ENCODE peak calls at places on chromosomes 11 and 22, in nine cellular contexts. One of them, this sample, is unnamed.

GRCh38 chr11:125728969-125729368 is 17.1 kb upstream of the PATE1 start:
- DNase-seq in cardiac septum: no peak
- DNase-seq in activated T-cell treated with anti-CD3 and anti-CD28 coated beads, Interleukin-2, amount 50 U/mL, for 24 hours: no peak
- DNase-seq in activated gamma-delta T cell treated with Interleukin-2 at 50 U/mL for 16 hours: no peak
- DNase-seq in GM23248: no peak
- DNase-seq in T-helper 9 cell: no peak
- DNase-seq in neuronal stem cell: no peak
- DNase-seq in erythroblast: no peak
- DNase-seq in smooth muscle cell of the brain vasculature: no peak
- DNase-seq in this sample: no peak

GRCh38 chr22:27238935-27239510 is 562.5 kb downstream of the MN1 start:
- DNase-seq in cardiac septum: peak; percentile 92
- DNase-seq in activated T-cell treated with anti-CD3 and anti-CD28 coated beads, Interleukin-2, amount 50 U/mL, for 24 hours: no peak
- DNase-seq in activated gamma-delta T cell treated with Interleukin-2 at 50 U/mL for 16 hours: no peak
- DNase-seq in GM23248: peak; percentile 94
- DNase-seq in T-helper 9 cell: no peak
- DNase-seq in neuronal stem cell: no peak
- DNase-seq in erythroblast: no peak
- DNase-seq in smooth muscle cell of the brain vasculature: peak; percentile 70
- DNase-seq in this sample: peak; percentile 65

GRCh38 chr22:16972311-16972710 is 35.7 kb downstream of the GAB4 start:
- DNase-seq in cardiac septum: no peak
- DNase-seq in activated T-cell treated with anti-CD3 and anti-CD28 coated beads, Interleukin-2, amount 50 U/mL, for 24 hours: no peak
- DNase-seq in activated gamma-delta T cell treated with Interleukin-2 at 50 U/mL for 16 hours: no peak
- DNase-seq in GM23248: no peak
- DNase-seq in T-helper 9 cell: no peak
- DNase-seq in neuronal stem cell: no peak
- DNase-seq in erythroblast: no peak
- DNase-seq in smooth muscle cell of the brain vasculature: no peak
- DNase-seq in this sample: no peak

GRCh38 chr11:74863410-74863809 is 85.5 kb downstream of the XRRA1 start:
- DNase-seq in cardiac septum: no peak
- DNase-seq in activated T-cell treated with anti-CD3 and anti-CD28 coated beads, Interleukin-2, amount 50 U/mL, for 24 hours: no peak
- DNase-seq in activated gamma-delta T cell treated with Interleukin-2 at 50 U/mL for 16 hours: no peak
- DNase-seq in GM23248: no peak
- DNase-seq in T-helper 9 cell: no peak
- DNase-seq in neuronal stem cell: no peak
- DNase-seq in erythroblast: no peak
- DNase-seq in smooth muscle cell of the brain vasculature: no peak
- DNase-seq in this sample: no peak

GRCh38 chr11:106152013-106152412 is 74.6 kb downstream of the AASDHPPT start:
- DNase-seq in cardiac septum: no peak
- DNase-seq in activated T-cell treated with anti-CD3 and anti-CD28 coated beads, Interleukin-2, amount 50 U/mL, for 24 hours: no peak
- DNase-seq in activated gamma-delta T cell treated with Interleukin-2 at 50 U/mL for 16 hours: no peak
- DNase-seq in GM23248: peak; percentile 62
- DNase-seq in T-helper 9 cell: no peak
- DNase-seq in neuronal stem cell: no peak
- DNase-seq in erythroblast: no peak
- DNase-seq in smooth muscle cell of the brain vasculature: no peak
- DNase-seq in this sample: no peak

GRCh38 chr22:25666308-25666707 is 75.7 kb upstream of the MYO18B start:
- DNase-seq in cardiac septum: peak; percentile 83
- DNase-seq in activated T-cell treated with anti-CD3 and anti-CD28 coated beads, Interleukin-2, amount 50 U/mL, for 24 hours: no peak
- DNase-seq in activated gamma-delta T cell treated with Interleukin-2 at 50 U/mL for 16 hours: no peak
- DNase-seq in GM23248: no peak
- DNase-seq in T-helper 9 cell: no peak
- DNase-seq in neuronal stem cell: no peak
- DNase-seq in erythroblast: no peak
- DNase-seq in smooth muscle cell of the brain vasculature: no peak
- DNase-seq in this sample: no peak

GRCh38 chr11:12618743-12619540 is 55.3 kb upstream of the TEAD1 start:
- DNase-seq in cardiac septum: no peak
- DNase-seq in activated T-cell treated with anti-CD3 and anti-CD28 coated beads, Interleukin-2, amount 50 U/mL, for 24 hours: no peak
- DNase-seq in activated gamma-delta T cell treated with Interleukin-2 at 50 U/mL for 16 hours: no peak
- DNase-seq in GM23248: peak; percentile 30
- DNase-seq in T-helper 9 cell: no peak
- DNase-seq in neuronal stem cell: no peak
- DNase-seq in erythroblast: no peak
- DNase-seq in smooth muscle cell of the brain vasculature: no peak
- DNase-seq in this sample: no peak

GRCh38 chr11:60971520-60971919 is at the start of gene CD6:
- DNase-seq in cardiac septum: no peak
- DNase-seq in activated T-cell treated with anti-CD3 and anti-CD28 coated beads, Interleukin-2, amount 50 U/mL, for 24 hours: peak; percentile 81
- DNase-seq in activated gamma-delta T cell treated with Interleukin-2 at 50 U/mL for 16 hours: peak; percentile 69
- DNase-seq in GM23248: no peak
- DNase-seq in T-helper 9 cell: peak; percentile 54
- DNase-seq in neuronal stem cell: no peak
- DNase-seq in erythroblast: no peak
- DNase-seq in smooth muscle cell of the brain vasculature: no peak
- DNase-seq in this sample: no peak

GRCh38 chr11:111849631-111850030 is 21.8 kb downstream of the ALG9 start:
- DNase-seq in cardiac septum: no peak
- DNase-seq in activated T-cell treated with anti-CD3 and anti-CD28 coated beads, Interleukin-2, amount 50 U/mL, for 24 hours: no peak
- DNase-seq in activated gamma-delta T cell treated with Interleukin-2 at 50 U/mL for 16 hours: no peak
- DNase-seq in GM23248: no peak
- DNase-seq in T-helper 9 cell: no peak
- DNase-seq in neuronal stem cell: no peak
- DNase-seq in erythroblast: no peak
- DNase-seq in smooth muscle cell of the brain vasculature: no peak
- DNase-seq in this sample: no peak

GRCh38 chr11:74347381-74347780 is 35.9 kb upstream of the P4HA3 start:
- DNase-seq in cardiac septum: no peak
- DNase-seq in activated T-cell treated with anti-CD3 and anti-CD28 coated beads, Interleukin-2, amount 50 U/mL, for 24 hours: no peak
- DNase-seq in activated gamma-delta T cell treated with Interleukin-2 at 50 U/mL for 16 hours: no peak
- DNase-seq in GM23248: peak; percentile 49
- DNase-seq in T-helper 9 cell: no peak
- DNase-seq in neuronal stem cell: no peak
- DNase-seq in erythroblast: no peak
- DNase-seq in smooth muscle cell of the brain vasculature: peak; percentile 35
- DNase-seq in this sample: no peak

This sample was measured in glomerular endothelial cell.